ENCODE peak calls at places on chromosomes 3 and 15, in eight cellular contexts. J is cardiac septum; G is NCI-H1105; A is C1 segment of cervical spinal cord; P is CD8-positive, alpha-beta T cell; V is sciatic nerve; Y is amygdala; S is activated CD8-positive, alpha-beta memory T cell treated with anti-CD3 and anti-CD28 coated beads for 48 hours. I is an unnamed sample.

GRCh38 chr3:177438596-177439220 is 241.4 kb upstream of the TBL1XR1 start:
- DNase-seq in G (no peak), S (no peak), J (no peak), A (no peak), V (no peak), Y (no peak), P (no peak), I (no peak)

GRCh38 chr3:112327371-112327951 is 5.5 kb upstream of the CD200 start:
- DNase-seq in A (no peak), S (no peak), V (no peak), G (peak; percentile 62), Y (no peak), J (no peak), P (no peak), I (no peak)

GRCh38 chr3:99473321-99473751 is 165.1 kb upstream of the COL8A1 start:
- DNase-seq in V (no peak), J (no peak), S (no peak), Y (no peak), A (no peak), G (no peak), P (no peak), I (no peak)

GRCh38 chr3:80307844-80308243 is 540.0 kb upstream of the ROBO1 start:
- DNase-seq in A (no peak), V (no peak), P (no peak), J (no peak), S (no peak), Y (no peak), G (no peak), I (no peak)

GRCh38 chr15:89042387-89042786 is 45.9 kb upstream of the ABHD2 start:
- DNase-seq in G (no peak), A (no peak), V (no peak), P (no peak), S (no peak), J (no peak), Y (no peak), I (no peak)

GRCh38 chr3:168047190-168047795 is 48.4 kb downstream of the GOLIM4 start:
- DNase-seq in V (no peak), Y (no peak), J (no peak), P (no peak), G (peak; percentile 92), A (no peak), S (no peak), I (no peak)

GRCh38 chr3:144028798-144029411 is 57.3 kb downstream of the DIPK2A start:
- DNase-seq in G (no peak), V (no peak), J (no peak), Y (no peak), P (no peak), A (no peak), S (no peak), I (no peak)

GRCh38 chr15:39230917-39231285 is 350.0 kb upstream of the THBS1 start:
- DNase-seq in P (no peak), J (no peak), S (no peak), V (no peak), A (no peak), G (no peak), Y (no peak), I (no peak)

GRCh38 chr15:79067434-79067833 is 23.1 kb downstream of the RASGRF1 start:
- DNase-seq in V (no peak), A (no peak), G (no peak), Y (no peak), P (no peak), S (no peak), J (no peak), I (no peak)

GRCh38 chr3:65503776-65504175 is 534.9 kb downstream of the MAGI1 start:
- DNase-seq in A (no peak), Y (no peak), V (no peak), S (no peak), G (no peak), J (no peak), P (no peak), I (no peak)

I was measured in stimulated activated CD4-positive, alpha-beta T cell treated with anti-CD3 and anti-CD28 coated beads, TNF-alpha, amount 100 ng/mL, for 48 hours.